ENCODE peak calls at places on chromosomes 7 and 10, in eight cellular contexts. X is GM23338, W is GM20000, G is cardiac muscle cell, A is RWPE1, M is mesothelial cell of epicardium, F is GM12878, K is H9. B is an unnamed sample.

GRCh38 chr7:2104107-2104710 is 128.5 kb downstream of the MAD1L1 start:
- DNase-seq in X (peak), W (peak), G (peak), A (no peak), M (peak), F (no peak), K (peak), B (peak)

GRCh38 chr7:74275401-74275881 is 13.8 kb upstream of the CLIP2 start:
- DNase-seq in X (peak), W (no peak), G (no peak), A (no peak), M (no peak), F (no peak), K (peak), B (no peak)

GRCh38 chr7:28211006-28211405 is 30.4 kb upstream of the JAZF1 start:
- DNase-seq in X (no peak), W (no peak), G (no peak), A (no peak), M (no peak), F (no peak), K (no peak), B (no peak)

GRCh38 chr10:73886085-73886529 is 11.8 kb upstream of the CAMK2G start:
- DNase-seq in X (peak), W (peak), G (peak), A (peak), M (peak), F (no peak), K (peak), B (no peak)

GRCh38 chr10:24397662-24398061 is 188.7 kb downstream of the KIAA1217 start:
- DNase-seq in X (no peak), W (no peak), G (no peak), A (no peak), M (no peak), F (no peak), K (no peak), B (no peak)

GRCh38 chr7:32290015-32290414 is 200.2 kb downstream of the LSM5 start:
- DNase-seq in X (no peak), W (no peak), G (no peak), A (no peak), M (no peak), F (no peak), K (no peak), B (no peak)

GRCh38 chr10:77030915-77031425 is 606.6 kb downstream of the KCNMA1 start:
- DNase-seq in X (no peak), W (no peak), G (no peak), A (no peak), M (no peak), F (no peak), K (no peak), B (no peak)

GRCh38 chr10:49280001-49280408 is 19.0 kb upstream of the C10orf71 start:
- DNase-seq in X (no peak), W (no peak), G (peak), A (no peak), M (no peak), F (no peak), K (no peak), B (no peak)

GRCh38 chr7:78146546-78146945 is 348.0 kb downstream of the PHTF2 start:
- DNase-seq in X (no peak), W (no peak), G (no peak), A (no peak), M (no peak), F (no peak), K (no peak), B (no peak)

GRCh38 chr10:116210588-116211346 is 62.2 kb downstream of the GFRA1 start:
- DNase-seq in X (no peak), W (no peak), G (no peak), A (no peak), M (no peak), F (no peak), K (no peak), B (no peak)

GRCh38 chr10:51297438-51297837 is 223.2 kb downstream of the PRKG1 start:
- DNase-seq in X (no peak), W (no peak), G (no peak), A (peak), M (no peak), F (no peak), K (no peak), B (no peak)

GRCh38 chr10:71755179-71755879 is 18.0 kb downstream of the VSIR start:
- DNase-seq in X (no peak), W (no peak), G (no peak), A (no peak), M (no peak), F (no peak), K (no peak), B (no peak)

GRCh38 chr7:23474098-23474828 is 4.0 kb upstream of the IGF2BP3 start:
- DNase-seq in X (peak), W (peak), G (peak), A (peak), M (peak), F (peak), K (peak), B (no peak)

GRCh38 chr7:138358850-138359341 is 101.2 kb upstream of the TRIM24 start:
- DNase-seq in X (no peak), W (no peak), G (no peak), A (no peak), M (no peak), F (no peak), K (no peak), B (no peak)

GRCh38 chr10:17737021-17737965 is 14.7 kb upstream of the TMEM236 start:
- DNase-seq in X (peak), W (peak), G (peak), A (peak), M (no peak), F (no peak), K (no peak), B (no peak)

GRCh38 chr7:128920913-128921582 is 10.5 kb upstream of the KCP start:
- DNase-seq in X (no peak), W (no peak), G (no peak), A (no peak), M (no peak), F (no peak), K (peak), B (no peak)

GRCh38 chr10:50152792-50153272 is 85.1 kb downstream of the WASHC2A start:
- DNase-seq in X (peak), W (no peak), G (no peak), A (no peak), M (no peak), F (no peak), K (peak), B (no peak)

GRCh38 chr10:113020838-113021237 is 70.8 kb downstream of the TCF7L2 start:
- DNase-seq in X (no peak), W (no peak), G (no peak), A (no peak), M (no peak), F (no peak), K (no peak), B (no peak)

GRCh38 chr10:108601856-108602255 is 1321.5 kb downstream of the XPNPEP1 start:
- DNase-seq in X (no peak), W (no peak), G (no peak), A (no peak), M (no peak), F (no peak), K (no peak), B (no peak)

GRCh38 chr10:43233601-43234430 is 33.0 kb downstream of the RASGEF1A start:
- DNase-seq in X (no peak), W (no peak), G (no peak), A (no peak), M (peak), F (no peak), K (peak), B (peak)

GRCh38 chr10:111275091-111275490 is 198.3 kb downstream of the ADRA2A start:
- DNase-seq in X (no peak), W (no peak), G (no peak), A (no peak), M (no peak), F (no peak), K (no peak), B (no peak)

GRCh38 chr10:114856544-114857287 is 35.1 kb downstream of the FHIP2A start:
- DNase-seq in X (no peak), W (no peak), G (peak), A (peak), M (no peak), F (no peak), K (no peak), B (no peak)

GRCh38 chr7:157355784-157356511 is 19.1 kb downstream of the DNAJB6 start:
- DNase-seq in X (no peak), W (no peak), G (no peak), A (peak), M (no peak), F (no peak), K (no peak), B (no peak)

DNA sequence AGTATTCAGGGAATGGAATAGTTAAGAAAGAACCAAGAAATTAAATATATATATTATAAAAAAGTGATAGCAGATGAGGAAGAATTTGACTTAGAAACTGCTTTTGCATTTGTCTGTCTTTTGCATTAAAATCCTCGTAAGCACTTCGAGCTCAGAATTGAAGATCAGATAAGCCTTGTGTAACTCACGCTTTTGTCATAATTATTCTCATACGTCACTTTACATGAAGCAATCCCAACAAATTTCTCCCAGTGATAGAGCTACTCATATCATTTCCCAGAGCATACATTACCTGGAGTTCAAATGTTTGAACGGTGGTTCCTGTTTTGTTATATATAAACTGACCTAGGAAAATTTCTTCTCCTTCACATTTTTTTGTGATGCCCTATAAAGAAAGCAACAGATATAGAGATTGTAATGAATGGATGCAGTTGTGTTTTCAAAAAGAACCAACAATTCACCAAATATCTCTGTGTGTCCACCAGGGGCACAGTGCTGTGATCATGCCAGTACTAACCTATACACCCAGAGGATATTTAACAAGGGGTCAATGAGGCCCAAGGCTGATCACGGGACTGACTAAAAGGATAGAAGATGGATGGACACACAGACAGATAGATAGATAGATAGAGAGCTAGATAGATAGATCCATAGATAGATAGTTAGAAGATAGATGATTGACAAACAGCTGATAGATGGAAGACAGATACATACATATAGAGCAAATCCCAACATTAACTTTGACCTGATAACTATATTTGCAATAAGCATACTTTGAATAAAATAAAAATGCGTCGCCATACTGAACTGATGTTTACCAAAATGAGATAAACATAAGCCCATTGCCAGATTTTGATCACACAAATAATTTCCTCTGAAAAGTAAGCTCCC is 9.3 kb upstream of the HUS1 start:
- DNase-seq in X (peak), W (no peak), G (no peak), A (peak), M (no peak), F (no peak), K (peak), B (no peak)
- TF ChIP-seq CTCF in X (peak), W (peak), G (peak), A (peak), M (peak), F (peak), K (peak), B (no peak)

GRCh38 chr7:151240942-151241754 is 7.3 kb downstream of the SMARCD3 start:
- DNase-seq in X (no peak), W (no peak), G (no peak), A (no peak), M (no peak), F (no peak), K (no peak), B (no peak)

GRCh38 chr7:151238924-151239836 is 6.9 kb downstream of the CHPF2 start:
- DNase-seq in X (no peak), W (no peak), G (no peak), A (no peak), M (no peak), F (no peak), K (no peak), B (no peak)

GRCh38 chr7:151238190-151238810 is 6.0 kb downstream of the CHPF2 start:
- DNase-seq in X (no peak), W (no peak), G (no peak), A (no peak), M (no peak), F (no peak), K (no peak), B (no peak)

GRCh38 chr7:151240536-151240935 is 8.0 kb downstream of the SMARCD3 start:
- DNase-seq in X (no peak), W (no peak), G (no peak), A (no peak), M (no peak), F (no peak), K (no peak), B (no peak)

GRCh38 chr7:151239837-151240459 is 7.7 kb downstream of the CHPF2 start:
- DNase-seq in X (no peak), W (no peak), G (no peak), A (no peak), M (no peak), F (no peak), K (no peak), B (no peak)
- TF ChIP-seq CTCF in X (no peak), W (no peak), G (no peak), A (no peak), M (no peak), F (no peak), K (no peak), B (no peak)

GRCh38 chr7:149615690-149616270 is 118.2 kb upstream of the ZNF746 start:
- DNase-seq in X (peak), W (no peak), G (no peak), A (no peak), M (no peak), F (no peak), K (peak), B (no peak)
- TF ChIP-seq CTCF in X (peak), W (no peak), G (no peak), A (no peak), M (no peak), F (no peak), K (peak), B (no peak)

GRCh38 chr7:41003031-41003925 is 699.6 kb downstream of the INHBA start:
- DNase-seq in X (peak), W (peak), G (peak), A (peak), M (no peak), F (peak), K (peak), B (peak)
- TF ChIP-seq CTCF in X (peak), W (peak), G (peak), A (peak), M (peak), F (peak), K (peak), B (no peak)

GRCh38 chr10:66586897-66587679 is 338.7 kb upstream of the LRRTM3 start:
- DNase-seq in X (no peak), W (no peak), G (no peak), A (no peak), M (no peak), F (no peak), K (no peak), B (no peak)

GRCh38 chr10:66591865-66592264 is 334.0 kb upstream of the LRRTM3 start:
- DNase-seq in X (no peak), W (no peak), G (no peak), A (no peak), M (no peak), F (no peak), K (no peak), B (no peak)

GRCh38 chr10:66587680-66588050 is 338.2 kb upstream of the LRRTM3 start:
- DNase-seq in X (no peak), W (no peak), G (no peak), A (no peak), M (no peak), F (no peak), K (no peak), B (no peak)

GRCh38 chr10:66586073-66586472 is 339.8 kb upstream of the LRRTM3 start:
- DNase-seq in X (peak), W (no peak), G (no peak), A (no peak), M (no peak), F (no peak), K (peak), B (no peak)
- TF ChIP-seq CTCF in X (peak), W (no peak), G (no peak), A (no peak), M (no peak), F (no peak), K (peak), B (no peak)

GRCh38 chr7:101321491-101322401 is at the start of gene IFT22:
- DNase-seq in X (peak), W (peak), G (peak), A (peak), M (peak), F (peak), K (peak), B (peak)
- TF ChIP-seq CTCF in X (peak), W (no peak), G (peak), A (peak), M (no peak), F (no peak), K (peak), B (no peak)